ENCODE peak calls at places on chromosomes 12 and 14, in seven cellular contexts. G is neuronal stem cell; B is CD8-positive, alpha-beta memory T cell; F is left lung; J is tibial artery; S is NT2/D1; Y is IMR-90. X is an unnamed sample.

GRCh38 chr12:101620762-101621133 is 26.0 kb downstream of the MYBPC1 start:
- DNase-seq in G (no peak), B (no peak), F (no peak), J (no peak), S (no peak), Y (no peak), X (no peak)

GRCh38 chr12:6295187-6295811 is 15.2 kb upstream of the PLEKHG6 start:
- DNase-seq in G (no peak), B (no peak), F (no peak), J (no peak), S (peak), Y (peak), X (no peak)

GRCh38 chr14:104851896-104852663 is 13.0 kb upstream of the CEP170B start:
- DNase-seq in G (no peak), B (no peak), F (no peak), J (peak), S (no peak), Y (no peak), X (no peak)

GRCh38 chr12:116559080-116559329 is 176 bp upstream of the MAP1LC3B2 start:
- DNase-seq in G (no peak), B (no peak), F (no peak), J (no peak), S (no peak), Y (no peak), X (no peak)

GRCh38 chr14:50064993-50065392 is 51.4 kb downstream of the VCPKMT start:
- DNase-seq in G (no peak), B (peak), F (peak), J (no peak), S (no peak), Y (no peak), X (no peak)

GRCh38 chr12:71665109-71665476 is 992 bp downstream of the THAP2 start:
- DNase-seq in G (no peak), B (no peak), F (no peak), J (no peak), S (no peak), Y (no peak), X (no peak)

GRCh38 chr12:116361404-116362223 is 84.1 kb upstream of the MED13L start:
- DNase-seq in G (no peak), B (no peak), F (no peak), J (no peak), S (no peak), Y (no peak), X (no peak)

GRCh38 chr12:32444895-32445294 is 45.5 kb downstream of the FGD4 start:
- DNase-seq in G (no peak), B (no peak), F (no peak), J (no peak), S (no peak), Y (peak), X (no peak)

GRCh38 chr12:54265364-54265812 is 14.5 kb downstream of the CBX5 start:
- DNase-seq in G (no peak), B (no peak), F (no peak), J (no peak), S (no peak), Y (no peak), X (no peak)

GRCh38 chr14:68911594-68912227 is 67.4 kb downstream of the ACTN1 start:
- DNase-seq in G (peak), B (peak), F (peak), J (peak), S (peak), Y (peak), X (no peak)

GRCh38 chr14:72741836-72742681 is 151.8 kb downstream of the DPF3 start:
- DNase-seq in G (no peak), B (no peak), F (no peak), J (peak), S (no peak), Y (no peak), X (no peak)

GRCh38 chr14:95388699-95389098 is 69.0 kb upstream of the CLMN start:
- DNase-seq in G (no peak), B (no peak), F (no peak), J (peak), S (no peak), Y (no peak), X (no peak)

GRCh38 chr12:66127695-66128094 is 2.9 kb downstream of the LLPH start:
- DNase-seq in G (no peak), B (no peak), F (no peak), J (no peak), S (no peak), Y (peak), X (no peak)

GRCh38 chr12:108173160-108173559 is 44.1 kb downstream of the WSCD2 start:
- DNase-seq in G (no peak), B (no peak), F (no peak), J (no peak), S (peak), Y (no peak), X (no peak)

GRCh38 chr14:103151270-103151933 is 28.1 kb downstream of the TNFAIP2 start:
- DNase-seq in G (no peak), B (no peak), F (no peak), J (no peak), S (no peak), Y (no peak), X (no peak)

GRCh38 chr12:95646781-95647184 is 95.5 kb upstream of the USP44 start:
- DNase-seq in G (no peak), B (no peak), F (no peak), J (no peak), S (no peak), Y (peak), X (no peak)
- H3K4me3 ChIP-seq in G (no peak), B (no peak), F (no peak), J (peak), S (no peak), Y (no peak), X (peak)

DNA sequence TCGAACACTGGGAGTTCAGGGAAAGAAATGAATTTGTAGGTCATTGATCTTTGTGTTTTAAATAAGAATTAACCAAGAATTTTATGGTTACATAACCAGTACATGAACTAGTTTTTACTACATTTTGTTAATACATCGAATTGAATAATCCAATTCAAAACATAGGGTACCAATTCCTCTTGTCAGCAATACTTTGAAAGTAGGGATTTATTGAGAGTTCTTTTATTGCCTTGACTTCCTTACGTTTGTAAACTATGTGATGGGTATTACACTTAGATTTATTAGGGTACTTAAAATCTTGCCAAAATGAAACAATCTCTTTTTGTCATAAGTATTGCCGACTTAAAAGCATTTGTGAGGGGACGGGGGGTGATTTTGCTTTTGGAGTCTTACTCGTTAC is 22.3 kb downstream of the SOCS2 start:
- DNase-seq in G (no peak), B (no peak), F (no peak), J (no peak), S (no peak), Y (no peak), X (no peak)
- H3K4me3 ChIP-seq in G (no peak), B (no peak), F (peak), J (no peak), S (no peak), Y (no peak), X (peak)

DNA sequence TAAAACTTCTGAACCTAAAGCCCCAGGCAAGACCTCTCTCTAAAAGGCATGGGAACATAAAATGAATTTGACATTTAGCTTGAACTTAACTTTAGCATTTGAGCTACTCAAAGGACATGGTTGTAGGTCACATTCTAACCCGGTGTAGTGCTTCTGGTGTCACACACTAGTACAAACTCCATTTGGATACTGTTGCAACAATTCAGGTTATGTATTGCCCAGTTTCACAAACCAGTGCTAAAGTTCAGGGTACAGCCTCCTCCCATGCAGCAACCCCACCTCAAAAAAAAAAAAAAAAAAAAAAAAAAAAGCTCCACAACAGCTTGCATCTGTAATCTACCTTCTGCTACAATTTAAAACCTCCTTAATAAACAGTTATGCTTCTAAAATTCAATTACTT is 7.8 kb downstream of the PPTC7 start:
- DNase-seq in G (no peak), B (no peak), F (no peak), J (no peak), S (no peak), Y (no peak), X (no peak)
- H3K4me3 ChIP-seq in G (no peak), B (no peak), F (no peak), J (no peak), S (no peak), Y (no peak), X (no peak)

GRCh38 chr12:113154351-113154973 is 4.9 kb downstream of the CFAP73 start:
- DNase-seq in G (no peak), B (no peak), F (no peak), J (no peak), S (no peak), Y (peak), X (no peak)
- H3K4me3 ChIP-seq in G (no peak), B (no peak), F (no peak), J (no peak), S (peak), Y (no peak), X (peak)

GRCh38 chr12:96487214-96487613 is 2.2 kb upstream of the CFAP54 start:
- DNase-seq in G (no peak), B (no peak), F (no peak), J (no peak), S (no peak), Y (peak), X (no peak)

GRCh38 chr12:96493101-96493500 is 3.7 kb downstream of the CFAP54 start:
- DNase-seq in G (no peak), B (no peak), F (no peak), J (no peak), S (no peak), Y (peak), X (no peak)

GRCh38 chr12:96486751-96487150 is 2.6 kb upstream of the CFAP54 start:
- DNase-seq in G (no peak), B (no peak), F (no peak), J (no peak), S (no peak), Y (no peak), X (no peak)

GRCh38 chr12:96487634-96488033 is 1.7 kb upstream of the CFAP54 start:
- DNase-seq in G (no peak), B (no peak), F (no peak), J (no peak), S (no peak), Y (no peak), X (no peak)

GRCh38 chr12:96489392-96490056 is at the start of gene CFAP54:
- DNase-seq in G (peak), B (peak), F (peak), J (peak), S (peak), Y (peak), X (peak)
- H3K4me3 ChIP-seq in G (peak), B (peak), F (peak), J (peak), S (peak), Y (peak), X (peak)

DNA sequence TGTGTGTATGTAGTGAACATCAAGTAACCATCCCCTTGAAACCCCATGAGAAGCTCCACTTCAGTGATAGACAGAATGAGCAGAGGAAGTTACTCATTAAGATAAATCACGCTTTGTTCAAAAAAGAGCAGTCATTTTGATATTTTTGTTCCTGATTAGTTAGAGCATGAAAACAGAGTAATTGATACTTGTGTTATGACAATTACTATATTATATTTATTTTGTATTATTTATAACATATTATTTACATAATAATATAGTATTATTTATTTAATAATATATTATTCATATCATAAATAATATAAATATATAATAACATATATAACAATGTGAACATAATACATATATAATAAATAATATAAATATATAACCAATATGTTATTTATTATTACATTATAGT is 580.9 kb downstream of the SOX5 start:
- DNase-seq in G (no peak), B (no peak), F (no peak), J (no peak), S (no peak), Y (no peak), X (no peak)
- H3K4me3 ChIP-seq in G (no peak), B (no peak), F (no peak), J (no peak), S (no peak), Y (no peak), X (no peak)

DNA sequence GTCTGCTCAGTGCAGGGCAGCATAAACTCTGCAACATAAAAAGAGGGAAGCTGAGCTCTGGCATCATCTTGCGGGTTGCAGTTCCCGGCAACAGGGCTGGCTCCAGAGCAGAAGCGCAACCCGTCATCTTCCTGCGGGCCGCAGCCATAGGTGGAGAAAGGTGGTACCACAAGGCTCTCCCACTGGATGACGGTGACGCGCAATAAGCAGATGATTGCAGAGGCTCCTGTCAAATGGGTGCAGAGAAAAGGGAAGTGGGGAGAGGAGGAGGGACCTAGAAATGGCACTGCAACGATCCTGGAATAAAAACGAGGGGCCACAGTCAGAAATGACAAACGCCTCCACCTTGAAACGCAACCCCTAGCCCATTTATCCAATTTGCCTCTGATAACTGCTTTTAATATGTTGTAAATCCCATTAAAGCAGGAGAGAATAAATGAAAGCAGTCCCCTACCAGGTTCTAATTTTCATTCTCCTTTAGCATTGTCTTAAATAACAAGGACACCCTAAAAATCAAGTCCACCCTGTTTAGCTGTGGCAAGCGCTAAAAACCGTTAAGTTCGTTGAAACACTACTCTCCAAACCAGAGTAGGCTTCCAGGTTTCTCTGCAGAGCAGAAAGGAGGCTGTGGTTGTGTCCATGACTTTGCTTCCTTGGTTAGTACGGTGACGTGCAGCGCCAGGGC is 30.9 kb upstream of the TUBA1C start:
- DNase-seq in G (no peak), B (no peak), F (peak), J (peak), S (no peak), Y (no peak), X (peak)
- H3K4me3 ChIP-seq in G (no peak), B (no peak), F (peak), J (peak), S (peak), Y (no peak), X (peak)